ENCODE peak calls at places on chromosomes 12 and 14, in eight cellular contexts. One of them, this sample, is unnamed.

GRCh38 chr14:75811862-75812505 is 150.9 kb downstream of the TTLL5 start:
- DNase-seq in NCI-H1417: peak; percentile 97
- DNase-seq in psoas muscle: no peak
- DNase-seq in gastrocnemius medialis: no peak
- DNase-seq in activated T-helper 1 cell treated with anti-CD3 and anti-CD28 coated beads, Interleukin-2, amount 50 U/mL, for 16 hours: no peak
- DNase-seq in H4: no peak
- DNase-seq in left lobe of liver: no peak
- DNase-seq in NCI-H446: no peak
- DNase-seq in this sample: no peak

GRCh38 chr12:55720071-55720564 is at the start of gene RDH5:
- DNase-seq in left lobe of liver: peak; percentile 91
- DNase-seq in activated T-helper 1 cell treated with anti-CD3 and anti-CD28 coated beads, Interleukin-2, amount 50 U/mL, for 16 hours: no peak
- DNase-seq in psoas muscle: peak; percentile 93
- DNase-seq in gastrocnemius medialis: peak; percentile 88
- DNase-seq in NCI-H1417: no peak
- DNase-seq in NCI-H446: peak; percentile 58
- DNase-seq in H4: peak; percentile 46
- DNase-seq in this sample: no peak

GRCh38 chr12:93060666-93061413 is 131.7 kb upstream of the EEA1 start:
- DNase-seq in NCI-H446: peak; percentile 75
- DNase-seq in psoas muscle: no peak
- DNase-seq in H4: no peak
- DNase-seq in activated T-helper 1 cell treated with anti-CD3 and anti-CD28 coated beads, Interleukin-2, amount 50 U/mL, for 16 hours: no peak
- DNase-seq in NCI-H1417: no peak
- DNase-seq in left lobe of liver: no peak
- DNase-seq in gastrocnemius medialis: no peak
- DNase-seq in this sample: no peak

GRCh38 chr14:72801381-72801812 is 92.5 kb downstream of the DPF3 start:
- DNase-seq in psoas muscle: no peak
- DNase-seq in NCI-H446: no peak
- DNase-seq in H4: peak; percentile 51
- DNase-seq in gastrocnemius medialis: peak; percentile 62
- DNase-seq in left lobe of liver: no peak
- DNase-seq in NCI-H1417: no peak
- DNase-seq in activated T-helper 1 cell treated with anti-CD3 and anti-CD28 coated beads, Interleukin-2, amount 50 U/mL, for 16 hours: no peak
- DNase-seq in this sample: no peak

GRCh38 chr12:45379261-45379660 is 163.4 kb downstream of the ANO6 start:
- DNase-seq in H4: no peak
- DNase-seq in gastrocnemius medialis: no peak
- DNase-seq in psoas muscle: no peak
- DNase-seq in NCI-H446: no peak
- DNase-seq in NCI-H1417: no peak
- DNase-seq in activated T-helper 1 cell treated with anti-CD3 and anti-CD28 coated beads, Interleukin-2, amount 50 U/mL, for 16 hours: no peak
- DNase-seq in left lobe of liver: no peak
- DNase-seq in this sample: no peak

GRCh38 chr14:102819176-102819628 is 42.0 kb downstream of the TRAF3 start:
- DNase-seq in H4: no peak
- DNase-seq in psoas muscle: no peak
- DNase-seq in left lobe of liver: no peak
- DNase-seq in activated T-helper 1 cell treated with anti-CD3 and anti-CD28 coated beads, Interleukin-2, amount 50 U/mL, for 16 hours: peak; percentile 63
- DNase-seq in NCI-H1417: peak; percentile 41
- DNase-seq in NCI-H446: no peak
- DNase-seq in gastrocnemius medialis: no peak
- DNase-seq in this sample: no peak

GRCh38 chr12:124938606-124939427 is 24.4 kb upstream of the UBC start:
- DNase-seq in activated T-helper 1 cell treated with anti-CD3 and anti-CD28 coated beads, Interleukin-2, amount 50 U/mL, for 16 hours: peak; percentile 40
- DNase-seq in NCI-H1417: no peak
- DNase-seq in H4: peak; percentile 84
- DNase-seq in psoas muscle: peak; percentile 81
- DNase-seq in gastrocnemius medialis: peak; percentile 79
- DNase-seq in NCI-H446: no peak
- DNase-seq in left lobe of liver: peak; percentile 67
- DNase-seq in this sample: no peak

GRCh38 chr12:114841557-114842251 is 157.7 kb upstream of the TBX3 start:
- DNase-seq in NCI-H1417: no peak
- DNase-seq in psoas muscle: no peak
- DNase-seq in left lobe of liver: no peak
- DNase-seq in activated T-helper 1 cell treated with anti-CD3 and anti-CD28 coated beads, Interleukin-2, amount 50 U/mL, for 16 hours: no peak
- DNase-seq in H4: no peak
- DNase-seq in gastrocnemius medialis: no peak
- DNase-seq in NCI-H446: no peak
- DNase-seq in this sample: no peak

GRCh38 chr14:74302160-74302628 is 540 bp downstream of the ABCD4 start:
- DNase-seq in gastrocnemius medialis: no peak
- DNase-seq in psoas muscle: no peak
- DNase-seq in left lobe of liver: no peak
- DNase-seq in NCI-H446: no peak
- DNase-seq in activated T-helper 1 cell treated with anti-CD3 and anti-CD28 coated beads, Interleukin-2, amount 50 U/mL, for 16 hours: no peak
- DNase-seq in H4: peak; percentile 41
- DNase-seq in NCI-H1417: peak; percentile 81
- DNase-seq in this sample: peak; percentile 59

GRCh38 chr12:59403259-59403932 is 192.4 kb upstream of the SLC16A7 start:
- DNase-seq in activated T-helper 1 cell treated with anti-CD3 and anti-CD28 coated beads, Interleukin-2, amount 50 U/mL, for 16 hours: no peak
- DNase-seq in NCI-H446: no peak
- DNase-seq in gastrocnemius medialis: peak; percentile 12
- DNase-seq in left lobe of liver: no peak
- DNase-seq in psoas muscle: no peak
- DNase-seq in H4: peak; percentile 75
- DNase-seq in NCI-H1417: peak; percentile 87
- DNase-seq in this sample: peak; percentile 16

GRCh38 chr14:73896521-73896920 is 9.9 kb downstream of the ZNF410 start:
- DNase-seq in NCI-H446: no peak
- DNase-seq in left lobe of liver: no peak
- DNase-seq in H4: no peak
- DNase-seq in activated T-helper 1 cell treated with anti-CD3 and anti-CD28 coated beads, Interleukin-2, amount 50 U/mL, for 16 hours: no peak
- DNase-seq in NCI-H1417: no peak
- DNase-seq in gastrocnemius medialis: no peak
- DNase-seq in psoas muscle: no peak
- DNase-seq in this sample: no peak

GRCh38 chr14:22047105-22047504 is 373.5 kb upstream of the OR4E1 start:
- DNase-seq in left lobe of liver: no peak
- DNase-seq in psoas muscle: no peak
- DNase-seq in NCI-H446: no peak
- DNase-seq in NCI-H1417: no peak
- DNase-seq in activated T-helper 1 cell treated with anti-CD3 and anti-CD28 coated beads, Interleukin-2, amount 50 U/mL, for 16 hours: no peak
- DNase-seq in gastrocnemius medialis: no peak
- DNase-seq in H4: peak; percentile 43
- DNase-seq in this sample: peak; percentile 20

GRCh38 chr14:32724864-32725550 is 213.7 kb upstream of the NPAS3 start:
- DNase-seq in psoas muscle: no peak
- DNase-seq in H4: peak; percentile 82
- DNase-seq in gastrocnemius medialis: no peak
- DNase-seq in left lobe of liver: no peak
- DNase-seq in activated T-helper 1 cell treated with anti-CD3 and anti-CD28 coated beads, Interleukin-2, amount 50 U/mL, for 16 hours: no peak
- DNase-seq in NCI-H446: no peak
- DNase-seq in NCI-H1417: no peak
- DNase-seq in this sample: no peak

GRCh38 chr14:50530358-50530757 is 2.0 kb downstream of the MAP4K5 start:
- DNase-seq in H4: no peak
- DNase-seq in psoas muscle: no peak
- DNase-seq in NCI-H1417: peak; percentile 46
- DNase-seq in left lobe of liver: no peak
- DNase-seq in gastrocnemius medialis: no peak
- DNase-seq in NCI-H446: no peak
- DNase-seq in activated T-helper 1 cell treated with anti-CD3 and anti-CD28 coated beads, Interleukin-2, amount 50 U/mL, for 16 hours: no peak
- DNase-seq in this sample: no peak

GRCh38 chr14:49969961-49970360 is 77.1 kb downstream of the ARF6 start:
- DNase-seq in gastrocnemius medialis: no peak
- DNase-seq in NCI-H1417: no peak
- DNase-seq in psoas muscle: no peak
- DNase-seq in left lobe of liver: no peak
- DNase-seq in activated T-helper 1 cell treated with anti-CD3 and anti-CD28 coated beads, Interleukin-2, amount 50 U/mL, for 16 hours: no peak
- DNase-seq in NCI-H446: no peak
- DNase-seq in H4: no peak
- DNase-seq in this sample: no peak

GRCh38 chr12:11922361-11922760 is 148.4 kb upstream of the BCL2L14 start:
- DNase-seq in H4: no peak
- DNase-seq in psoas muscle: no peak
- DNase-seq in NCI-H446: no peak
- DNase-seq in gastrocnemius medialis: no peak
- DNase-seq in activated T-helper 1 cell treated with anti-CD3 and anti-CD28 coated beads, Interleukin-2, amount 50 U/mL, for 16 hours: no peak
- DNase-seq in left lobe of liver: no peak
- DNase-seq in NCI-H1417: no peak
- DNase-seq in this sample: no peak

GRCh38 chr14:64676410-64677008 is 27.7 kb upstream of the PLEKHG3 start:
- DNase-seq in NCI-H1417: no peak
- DNase-seq in psoas muscle: no peak
- DNase-seq in left lobe of liver: no peak
- DNase-seq in H4: no peak
- DNase-seq in NCI-H446: no peak
- DNase-seq in activated T-helper 1 cell treated with anti-CD3 and anti-CD28 coated beads, Interleukin-2, amount 50 U/mL, for 16 hours: no peak
- DNase-seq in gastrocnemius medialis: no peak
- DNase-seq in this sample: no peak

GRCh38 chr14:104680806-104681688 is 8.4 kb upstream of the INF2 start:
- DNase-seq in activated T-helper 1 cell treated with anti-CD3 and anti-CD28 coated beads, Interleukin-2, amount 50 U/mL, for 16 hours: no peak
- DNase-seq in gastrocnemius medialis: peak; percentile 65
- DNase-seq in H4: peak; percentile 82
- DNase-seq in psoas muscle: peak; percentile 62
- DNase-seq in left lobe of liver: peak; percentile 90
- DNase-seq in NCI-H446: no peak
- DNase-seq in NCI-H1417: no peak
- DNase-seq in this sample: peak; percentile 71

GRCh38 chr12:112380663-112381420 is 1.4 kb downstream of the HECTD4 start:
- DNase-seq in activated T-helper 1 cell treated with anti-CD3 and anti-CD28 coated beads, Interleukin-2, amount 50 U/mL, for 16 hours: no peak
- DNase-seq in psoas muscle: no peak
- DNase-seq in NCI-H1417: peak; percentile 80
- DNase-seq in H4: no peak
- DNase-seq in gastrocnemius medialis: no peak
- DNase-seq in left lobe of liver: peak; percentile 40
- DNase-seq in NCI-H446: no peak
- DNase-seq in this sample: no peak

GRCh38 chr14:42947991-42948390 is 1341.3 kb downstream of the LRFN5 start:
- DNase-seq in psoas muscle: no peak
- DNase-seq in activated T-helper 1 cell treated with anti-CD3 and anti-CD28 coated beads, Interleukin-2, amount 50 U/mL, for 16 hours: no peak
- DNase-seq in NCI-H1417: no peak
- DNase-seq in NCI-H446: no peak
- DNase-seq in left lobe of liver: no peak
- DNase-seq in H4: no peak
- DNase-seq in gastrocnemius medialis: no peak
- DNase-seq in this sample: no peak

GRCh38 chr14:69803753-69804152 is 6.7 kb upstream of the SLC10A1 start:
- DNase-seq in left lobe of liver: no peak
- DNase-seq in activated T-helper 1 cell treated with anti-CD3 and anti-CD28 coated beads, Interleukin-2, amount 50 U/mL, for 16 hours: no peak
- DNase-seq in gastrocnemius medialis: no peak
- DNase-seq in H4: no peak
- DNase-seq in NCI-H1417: no peak
- DNase-seq in psoas muscle: no peak
- DNase-seq in NCI-H446: no peak
- DNase-seq in this sample: no peak

GRCh38 chr14:39717000-39717399 is 284.8 kb upstream of the FBXO33 start:
- DNase-seq in left lobe of liver: no peak
- DNase-seq in H4: no peak
- DNase-seq in psoas muscle: no peak
- DNase-seq in NCI-H1417: peak; percentile 47
- DNase-seq in NCI-H446: no peak
- DNase-seq in activated T-helper 1 cell treated with anti-CD3 and anti-CD28 coated beads, Interleukin-2, amount 50 U/mL, for 16 hours: no peak
- DNase-seq in gastrocnemius medialis: no peak
- DNase-seq in this sample: no peak

GRCh38 chr14:104870368-104871144 is 5.5 kb downstream of the CEP170B start:
- DNase-seq in NCI-H1417: no peak
- DNase-seq in gastrocnemius medialis: peak; percentile 10
- DNase-seq in activated T-helper 1 cell treated with anti-CD3 and anti-CD28 coated beads, Interleukin-2, amount 50 U/mL, for 16 hours: no peak
- DNase-seq in NCI-H446: no peak
- DNase-seq in H4: no peak
- DNase-seq in left lobe of liver: no peak
- DNase-seq in psoas muscle: peak; percentile 62
- DNase-seq in this sample: no peak

GRCh38 chr12:76983420-76983819 is 81.9 kb downstream of the E2F7 start:
- DNase-seq in H4: no peak
- DNase-seq in NCI-H1417: no peak
- DNase-seq in psoas muscle: no peak
- DNase-seq in left lobe of liver: no peak
- DNase-seq in NCI-H446: no peak
- DNase-seq in gastrocnemius medialis: no peak
- DNase-seq in activated T-helper 1 cell treated with anti-CD3 and anti-CD28 coated beads, Interleukin-2, amount 50 U/mL, for 16 hours: no peak
- DNase-seq in this sample: no peak

GRCh38 chr14:98956181-98956580 is 315.8 kb downstream of the BCL11B start:
- DNase-seq in gastrocnemius medialis: no peak
- DNase-seq in NCI-H446: no peak
- DNase-seq in NCI-H1417: no peak
- DNase-seq in psoas muscle: no peak
- DNase-seq in H4: no peak
- DNase-seq in left lobe of liver: no peak
- DNase-seq in activated T-helper 1 cell treated with anti-CD3 and anti-CD28 coated beads, Interleukin-2, amount 50 U/mL, for 16 hours: no peak
- DNase-seq in this sample: no peak

GRCh38 chr12:47941475-47942326 is 21.7 kb upstream of the TMEM106C start:
- DNase-seq in left lobe of liver: no peak
- DNase-seq in NCI-H1417: no peak
- DNase-seq in NCI-H446: no peak
- DNase-seq in psoas muscle: no peak
- DNase-seq in H4: no peak
- DNase-seq in gastrocnemius medialis: no peak
- DNase-seq in activated T-helper 1 cell treated with anti-CD3 and anti-CD28 coated beads, Interleukin-2, amount 50 U/mL, for 16 hours: no peak
- DNase-seq in this sample: no peak

GRCh38 chr14:54348923-54349615 is 47.7 kb upstream of the CDKN3 start:
- DNase-seq in activated T-helper 1 cell treated with anti-CD3 and anti-CD28 coated beads, Interleukin-2, amount 50 U/mL, for 16 hours: no peak
- DNase-seq in psoas muscle: no peak
- DNase-seq in H4: no peak
- DNase-seq in NCI-H1417: no peak
- DNase-seq in left lobe of liver: no peak
- DNase-seq in gastrocnemius medialis: no peak
- DNase-seq in NCI-H446: peak; percentile 63
- DNase-seq in this sample: no peak

GRCh38 chr12:119181202-119181601 is 2.5 kb downstream of the HSPB8 start:
- DNase-seq in left lobe of liver: no peak
- DNase-seq in gastrocnemius medialis: no peak
- DNase-seq in H4: no peak
- DNase-seq in activated T-helper 1 cell treated with anti-CD3 and anti-CD28 coated beads, Interleukin-2, amount 50 U/mL, for 16 hours: no peak
- DNase-seq in psoas muscle: no peak
- DNase-seq in NCI-H446: no peak
- DNase-seq in NCI-H1417: no peak
- DNase-seq in this sample: no peak

GRCh38 chr14:75273272-75274044 is 5.2 kb upstream of the FOS start:
- DNase-seq in psoas muscle: no peak
- DNase-seq in NCI-H1417: no peak
- DNase-seq in gastrocnemius medialis: no peak
- DNase-seq in H4: peak; percentile 74
- DNase-seq in activated T-helper 1 cell treated with anti-CD3 and anti-CD28 coated beads, Interleukin-2, amount 50 U/mL, for 16 hours: no peak
- DNase-seq in left lobe of liver: no peak
- DNase-seq in NCI-H446: no peak
- DNase-seq in this sample: no peak

GRCh38 chr14:61774861-61775260 is 12.6 kb downstream of the SNAPC1 start:
- DNase-seq in NCI-H1417: no peak
- DNase-seq in NCI-H446: no peak
- DNase-seq in left lobe of liver: no peak
- DNase-seq in psoas muscle: no peak
- DNase-seq in H4: no peak
- DNase-seq in activated T-helper 1 cell treated with anti-CD3 and anti-CD28 coated beads, Interleukin-2, amount 50 U/mL, for 16 hours: no peak
- DNase-seq in gastrocnemius medialis: no peak
- DNase-seq in this sample: no peak

GRCh38 chr12:86929962-86930361 is 673.8 kb upstream of the MGAT4C start:
- DNase-seq in NCI-H1417: no peak
- DNase-seq in left lobe of liver: no peak
- DNase-seq in H4: no peak
- DNase-seq in gastrocnemius medialis: no peak
- DNase-seq in NCI-H446: no peak
- DNase-seq in activated T-helper 1 cell treated with anti-CD3 and anti-CD28 coated beads, Interleukin-2, amount 50 U/mL, for 16 hours: no peak
- DNase-seq in psoas muscle: no peak
- DNase-seq in this sample: no peak

GRCh38 chr14:45169906-45170305 is 34.2 kb downstream of the FANCM start:
- DNase-seq in activated T-helper 1 cell treated with anti-CD3 and anti-CD28 coated beads, Interleukin-2, amount 50 U/mL, for 16 hours: no peak
- DNase-seq in H4: no peak
- DNase-seq in NCI-H446: no peak
- DNase-seq in psoas muscle: no peak
- DNase-seq in left lobe of liver: no peak
- DNase-seq in NCI-H1417: no peak
- DNase-seq in gastrocnemius medialis: no peak
- DNase-seq in this sample: no peak

GRCh38 chr12:51323317-51323960 is 535 bp downstream of the BIN2 start:
- DNase-seq in left lobe of liver: no peak
- DNase-seq in psoas muscle: no peak
- DNase-seq in NCI-H1417: no peak
- DNase-seq in gastrocnemius medialis: no peak
- DNase-seq in NCI-H446: no peak
- DNase-seq in activated T-helper 1 cell treated with anti-CD3 and anti-CD28 coated beads, Interleukin-2, amount 50 U/mL, for 16 hours: peak; percentile 19
- DNase-seq in H4: no peak
- DNase-seq in this sample: peak; percentile 64

GRCh38 chr12:56999456-56999855 is 6.9 kb downstream of the ZBTB39 start:
- DNase-seq in H4: no peak
- DNase-seq in gastrocnemius medialis: no peak
- DNase-seq in NCI-H1417: no peak
- DNase-seq in left lobe of liver: peak; percentile 27
- DNase-seq in NCI-H446: no peak
- DNase-seq in activated T-helper 1 cell treated with anti-CD3 and anti-CD28 coated beads, Interleukin-2, amount 50 U/mL, for 16 hours: no peak
- DNase-seq in psoas muscle: no peak
- DNase-seq in this sample: no peak